ENCODE peak calls at places on chromosomes 7 and 10, in seven cellular contexts. Y, V, W, S, Q, D and P are unnamed samples.

GRCh38 chr7:99791021-99791420 is 7.0 kb upstream of the CYP3A4 start:
- DNase-seq in Y (no peak), V (no peak), W (no peak), S (no peak), Q (no peak), D (no peak), P (no peak)

GRCh38 chr10:89649051-89649450 is 4.0 kb upstream of the PANK1 start:
- DNase-seq in Y (no peak), V (no peak), W (no peak), S (no peak), Q (no peak), D (no peak), P (no peak)

GRCh38 chr10:29543715-29544114 is 91.1 kb downstream of the SVIL start:
- DNase-seq in Y (no peak), V (no peak), W (no peak), S (no peak), Q (no peak), D (no peak), P (no peak)

GRCh38 chr7:44073664-44074348 is 8.4 kb upstream of the PGAM2 start:
- DNase-seq in Y (peak; percentile 75), V (no peak), W (no peak), S (peak; percentile 92), Q (peak; percentile 72), D (peak; percentile 77), P (no peak)

GRCh38 chr10:113961261-113961938 is 82.3 kb upstream of the ADRB1 start:
- DNase-seq in Y (no peak), V (no peak), W (no peak), S (no peak), Q (no peak), D (no peak), P (no peak)

GRCh38 chr7:12582362-12582761 is 11.8 kb downstream of the SCIN start:
- DNase-seq in Y (no peak), V (no peak), W (no peak), S (no peak), Q (no peak), D (no peak), P (no peak)

GRCh38 chr7:116630932-116631449 is 41.0 kb upstream of the MET start:
- DNase-seq in Y (peak; percentile 78), V (peak; percentile 90), W (peak; percentile 77), S (peak; percentile 89), Q (peak; percentile 88), D (peak; percentile 32), P (no peak)

GRCh38 chr7:119472398-119473038 is 800.5 kb upstream of the KCND2 start:
- DNase-seq in Y (no peak), V (no peak), W (no peak), S (no peak), Q (no peak), D (no peak), P (no peak)

GRCh38 chr7:54664235-54665228 is 94.5 kb downstream of the SEC61G start:
- DNase-seq in Y (peak; percentile 44), V (peak; percentile 8), W (no peak), S (peak; percentile 79), Q (no peak), D (peak; percentile 12), P (peak; percentile 24)

GRCh38 chr10:88181902-88182671 is 318.7 kb downstream of the PTEN start:
- DNase-seq in Y (no peak), V (no peak), W (peak; percentile 35), S (no peak), Q (no peak), D (no peak), P (no peak)

GRCh38 chr7:30684351-30684750 is 2.1 kb upstream of the CRHR2 start:
- DNase-seq in Y (no peak), V (no peak), W (no peak), S (no peak), Q (no peak), D (no peak), P (no peak)

GRCh38 chr7:28179081-28180030 is 1.2 kb downstream of the JAZF1 start:
- DNase-seq in Y (peak; percentile 74), V (peak; percentile 69), W (peak; percentile 42), S (peak; percentile 91), Q (no peak), D (peak; percentile 79), P (peak; percentile 88)

GRCh38 chr10:112004075-112004474 is 179.5 kb downstream of the GPAM start:
- DNase-seq in Y (no peak), V (no peak), W (no peak), S (no peak), Q (no peak), D (no peak), P (no peak)

GRCh38 chr10:119509909-119510451 is 32.5 kb downstream of the RGS10 start:
- DNase-seq in Y (peak; percentile 76), V (peak; percentile 29), W (peak; percentile 39), S (peak; percentile 84), Q (no peak), D (peak; percentile 77), P (no peak)

GRCh38 chr7:102934670-102935069 is 21.9 kb downstream of the LRRC17 start:
- DNase-seq in Y (no peak), V (peak; percentile 48), W (no peak), S (no peak), Q (no peak), D (no peak), P (no peak)

GRCh38 chr7:90900640-90901353 is 304.7 kb downstream of the CDK14 start:
- DNase-seq in Y (no peak), V (peak; percentile 13), W (no peak), S (no peak), Q (no peak), D (no peak), P (no peak)

GRCh38 chr7:229184-229964 is 37.0 kb downstream of the FAM20C start:
- DNase-seq in Y (peak; percentile 88), V (peak; percentile 97), W (peak; percentile 97), S (peak; percentile 93), Q (no peak), D (peak; percentile 73), P (peak; percentile 91)

GRCh38 chr7:35331730-35332678 is 78.1 kb upstream of the TBX20 start:
- DNase-seq in Y (no peak), V (no peak), W (no peak), S (no peak), Q (no peak), D (no peak), P (no peak)

GRCh38 chr7:110336423-110336822 is 754.5 kb upstream of the LRRN3 start:
- DNase-seq in Y (no peak), V (no peak), W (no peak), S (no peak), Q (no peak), D (no peak), P (no peak)
- H3K4me1 ChIP-seq in Y (no peaks in the 10 kb centered on the region), V (no peaks in the 10 kb centered on the region), W (no peaks in the 10 kb centered on the region), S (no peaks in the 10 kb centered on the region), Q (no peaks in the 10 kb centered on the region), D (no peaks in the 10 kb centered on the region), P (no peaks in the 10 kb centered on the region)

GRCh38 chr10:72330059-72330426 is 24.7 kb downstream of the DNAJB12 start:
- DNase-seq in Y (no peak), V (no peak), W (no peak), S (no peak), Q (no peak), D (no peak), P (no peak)

GRCh38 chr10:72331575-72332422 is 22.9 kb downstream of the DNAJB12 start:
- DNase-seq in Y (peak; percentile 97), V (peak; percentile 93), W (peak; percentile 91), S (peak; percentile 93), Q (peak; percentile 95), D (peak; percentile 82), P (peak; percentile 54)

GRCh38 chr10:72328829-72329204 is 25.9 kb downstream of the DNAJB12 start:
- DNase-seq in Y (no peak), V (no peak), W (no peak), S (no peak), Q (no peak), D (no peak), P (no peak)

GRCh38 chr10:72329290-72330058 is 25.2 kb downstream of the DNAJB12 start:
- DNase-seq in Y (peak; percentile 76), V (no peak), W (no peak), S (no peak), Q (no peak), D (no peak), P (no peak)

DNA sequence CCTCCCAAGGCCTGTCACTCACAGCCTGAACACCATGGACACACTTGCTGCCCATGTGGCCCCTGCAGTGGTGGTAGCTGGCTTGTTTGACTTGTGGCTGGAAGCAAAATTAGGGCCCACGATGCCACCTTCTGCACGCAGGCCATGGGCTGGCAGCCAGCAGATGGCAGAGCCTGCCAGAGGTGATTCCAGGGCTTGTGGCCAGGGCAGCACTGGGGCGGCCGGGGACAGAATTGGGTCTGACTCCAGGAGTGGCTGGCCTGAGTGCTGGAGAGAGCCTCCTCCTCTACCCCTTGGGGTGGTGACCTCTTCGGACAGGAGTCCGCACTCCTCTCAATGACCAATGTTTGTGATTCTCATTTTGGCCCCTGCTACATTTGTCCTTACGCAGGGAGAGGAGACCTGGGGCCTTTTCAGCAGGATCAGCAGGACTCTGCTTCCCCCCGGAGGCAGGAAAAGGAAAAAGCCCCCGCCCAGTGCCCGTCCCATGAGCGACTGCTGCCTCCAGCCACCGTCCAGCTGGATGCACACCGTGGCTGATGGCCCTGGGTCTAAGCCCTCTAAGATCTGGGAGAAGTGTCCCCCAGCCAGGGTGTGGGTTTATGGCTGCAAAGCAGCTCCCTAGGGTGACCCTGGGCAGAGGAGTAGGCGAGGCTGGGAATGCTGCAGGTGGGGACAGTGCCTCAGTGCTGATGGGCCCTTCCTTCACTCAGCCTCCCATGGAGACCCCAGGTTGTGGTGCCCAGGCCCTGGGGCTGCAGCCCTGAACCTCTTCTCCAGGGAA is 26.5 kb downstream of the DNAJB12 start:
- DNase-seq in Y (peak; percentile 84), V (peak; percentile 79), W (peak; percentile 79), S (no peak), Q (no peak), D (peak; percentile 77), P (peak; percentile 79)
- H3K4me1 ChIP-seq in Y (peaks cover 76% of the 10 kb centered on the region), V (peaks cover 57% of the 10 kb centered on the region), W (peaks cover 24% of the 10 kb centered on the region), S (no peaks in the 10 kb centered on the region), Q (peaks cover 42% of the 10 kb centered on the region), D (peaks cover 82% of the 10 kb centered on the region), P (peaks cover 39% of the 10 kb centered on the region)

DNA sequence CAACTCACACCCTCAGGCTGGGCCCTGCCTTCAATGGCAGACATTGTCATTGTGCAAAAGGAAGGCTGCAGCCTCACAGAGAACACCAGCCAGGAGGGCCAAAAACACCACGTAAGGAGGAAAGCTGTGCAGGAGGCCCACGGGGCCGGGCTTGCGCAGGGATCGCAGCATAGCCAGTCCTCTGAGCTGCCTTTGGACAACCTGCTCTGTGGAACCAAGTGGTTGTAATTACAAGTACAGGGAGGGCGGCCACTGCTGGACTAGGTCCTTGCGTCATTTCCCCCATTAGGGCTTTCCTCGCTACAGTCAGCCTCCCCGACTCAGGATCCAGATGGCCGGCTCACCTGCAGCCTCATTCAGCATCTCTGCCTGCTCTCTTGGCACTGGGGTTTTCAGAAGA is 66.9 kb downstream of the FAM53B start:
- DNase-seq in Y (no peak), V (no peak), W (no peak), S (no peak), Q (no peak), D (no peak), P (no peak)
- H3K4me1 ChIP-seq in Y (peaks cover 89% of the 10 kb centered on the region), V (peaks cover 34% of the 10 kb centered on the region), W (peaks cover 4% of the 10 kb centered on the region), S (no peaks in the 10 kb centered on the region), Q (no peaks in the 10 kb centered on the region), D (peaks cover 93% of the 10 kb centered on the region), P (peaks cover 69% of the 10 kb centered on the region)

DNA sequence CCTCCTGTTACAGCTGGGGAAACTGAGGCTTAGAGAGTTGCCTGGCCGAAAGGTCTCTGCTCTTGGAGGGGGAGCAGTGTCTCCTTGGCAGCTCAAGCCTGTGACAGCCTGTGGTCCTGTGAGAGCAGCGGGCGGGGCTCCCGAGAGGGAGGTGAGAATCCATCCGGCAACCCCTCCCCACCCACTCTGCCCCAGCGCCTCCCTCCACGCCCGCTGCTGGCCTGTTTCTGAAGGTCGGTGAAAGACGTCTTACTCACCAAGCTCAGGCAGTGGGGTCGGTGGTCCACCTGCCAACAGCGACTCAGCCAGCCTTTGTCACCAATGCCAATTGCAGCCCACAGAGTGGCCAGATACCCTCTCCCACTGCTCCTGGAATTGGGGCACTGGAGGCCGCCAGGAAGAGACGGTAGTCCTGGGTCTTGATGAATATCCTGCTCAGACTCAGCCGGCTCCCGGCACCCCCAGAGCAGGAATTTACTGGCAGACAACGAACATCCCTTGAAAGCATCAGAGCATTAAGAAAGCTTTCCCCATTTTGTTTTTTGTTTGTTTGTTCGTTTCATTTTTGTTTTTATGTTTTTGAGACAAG is 7.4 kb upstream of the TTYH3 start:
- DNase-seq in Y (no peak), V (no peak), W (no peak), S (peak; percentile 76), Q (no peak), D (no peak), P (no peak)
- H3K4me1 ChIP-seq in Y (peaks cover 41% of the 10 kb centered on the region), V (peaks cover 21% of the 10 kb centered on the region), W (peaks cover 10% of the 10 kb centered on the region), S (no peaks in the 10 kb centered on the region), Q (peaks cover 9% of the 10 kb centered on the region), D (peaks cover 20% of the 10 kb centered on the region), P (peaks cover 16% of the 10 kb centered on the region)